ENCODE peak calls at places on chromosomes 12 and 14, in six cellular contexts. L, T, Z, X, C and E are unnamed samples.

GRCh38 chr14:29240046-29240445 is 473.5 kb downstream of the FOXG1 start:
- DNase-seq in Z (no peak), L (no peak), C (no peak), X (peak), T (peak), E (no peak)

GRCh38 chr12:90958995-90959394 is 4.0 kb upstream of the CCER1 start:
- DNase-seq in C (no peak), L (no peak), X (peak), Z (no peak), T (peak), E (no peak)

GRCh38 chr12:15151141-15152091 is 69.8 kb downstream of the RERG start:
- DNase-seq in T (no peak), L (no peak), Z (peak), X (peak), C (no peak), E (peak)

GRCh38 chr12:106078358-106079025 is 60.3 kb downstream of the NUAK1 start:
- DNase-seq in T (peak), C (peak), L (no peak), Z (no peak), X (peak), E (no peak)

GRCh38 chr14:68384881-68385280 is 408.0 kb downstream of the ZFP36L1 start:
- DNase-seq in X (no peak), C (no peak), T (no peak), Z (no peak), L (no peak), E (no peak)

GRCh38 chr14:98953544-98954346 is 318.3 kb downstream of the BCL11B start:
- DNase-seq in T (no peak), L (peak), Z (no peak), C (peak), X (no peak), E (no peak)

GRCh38 chr14:30034049-30034635 is 106.5 kb upstream of the PRKD1 start:
- DNase-seq in L (no peak), Z (peak), C (peak), X (no peak), T (peak), E (no peak)

GRCh38 chr14:75204106-75204505 is 27.7 kb upstream of the TMED10 start:
- DNase-seq in T (no peak), C (no peak), L (no peak), X (peak), Z (no peak), E (no peak)

GRCh38 chr12:27355979-27356378 is 23.3 kb downstream of the BMAL2 start:
- DNase-seq in L (no peak), Z (no peak), C (no peak), X (no peak), T (peak), E (no peak)

GRCh38 chr12:96103067-96103650 is 67.8 kb upstream of the LTA4H start:
- DNase-seq in Z (no peak), L (no peak), T (no peak), X (no peak), C (no peak), E (no peak)

GRCh38 chr14:86481105-86481504 is 951.2 kb downstream of the FLRT2 start:
- DNase-seq in Z (peak), X (peak), L (no peak), T (peak), C (no peak), E (no peak)

GRCh38 chr12:3988519-3989217 is 115.5 kb upstream of the PARP11 start:
- DNase-seq in C (no peak), Z (no peak), X (no peak), T (no peak), L (no peak), E (no peak)

GRCh38 chr14:52349731-52350130 is 35.6 kb downstream of the PTGER2 start:
- DNase-seq in T (no peak), C (no peak), Z (no peak), X (peak), L (no peak), E (no peak)

GRCh38 chr12:132321321-132322118 is 7.9 kb downstream of the GALNT9 start:
- DNase-seq in T (no peak), Z (no peak), L (no peak), C (no peak), X (no peak), E (no peak)

DNA sequence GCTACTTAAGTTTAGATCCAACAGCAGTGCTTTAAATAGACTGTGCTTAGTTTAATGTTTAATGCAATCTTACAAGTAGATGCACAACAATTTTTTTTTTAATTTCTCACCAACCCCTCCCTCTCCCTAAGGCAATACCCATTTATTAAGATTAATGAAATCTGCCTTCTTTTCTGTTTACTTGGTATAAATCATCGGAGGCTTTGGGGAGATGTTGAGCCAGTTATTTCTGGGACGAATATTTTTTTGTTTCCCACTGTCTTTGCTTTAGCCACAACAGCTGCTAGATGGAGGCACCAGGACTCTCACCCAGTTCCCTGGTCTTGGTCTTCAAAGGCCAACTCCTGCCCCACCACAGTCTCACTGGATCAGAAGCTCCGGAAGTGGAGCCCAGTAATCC is 113.4 kb downstream of the PLXNC1 start:
- DNase-seq in C (no peak), T (no peak), X (no peak), Z (no peak), L (no peak), E (no peak)
- H3K9ac ChIP-seq in C (no peak), T (peak), X (peak), Z (no peak), L (no peak), E (no peak)

DNA sequence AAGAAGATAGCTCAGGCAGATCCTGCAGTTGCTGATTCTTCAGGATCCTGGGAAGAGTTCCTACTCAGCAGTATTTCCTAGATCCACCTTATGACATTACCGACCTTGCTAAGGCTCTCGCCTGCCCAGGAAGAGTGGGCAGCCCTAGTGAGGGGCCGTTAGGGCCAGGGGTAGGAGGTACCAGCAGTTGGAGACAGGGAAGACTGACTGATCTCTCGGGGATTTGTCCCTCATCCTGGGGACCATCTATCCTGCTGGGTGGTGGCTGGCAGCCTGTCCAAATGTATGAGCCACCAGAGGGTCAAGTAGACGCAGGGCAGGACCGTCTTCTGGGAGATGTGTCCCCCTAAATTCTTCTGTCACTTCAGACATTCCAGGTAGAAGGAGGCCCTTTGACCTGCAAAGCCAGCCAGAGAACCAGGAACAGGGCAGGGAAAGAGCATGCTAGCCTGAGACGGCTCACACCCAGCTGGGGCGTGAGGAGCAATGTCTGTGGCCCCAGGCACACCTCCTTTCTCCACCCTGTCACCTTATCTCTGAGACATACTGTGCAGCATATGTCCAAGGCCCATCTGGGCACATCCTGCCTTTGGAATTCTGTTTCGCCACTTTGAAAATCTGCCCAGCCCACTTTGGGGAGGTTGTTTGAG is 72.8 kb upstream of the CAPRIN2 start:
- DNase-seq in X (no peak), C (peak), Z (peak), T (no peak), L (peak), E (no peak)
- H2BK15ac ChIP-seq in X (no peak), C (no peak), Z (no peak), T (no peak), L (no peak), E (no peak)

GRCh38 chr12:31315089-31315725 is 10.7 kb downstream of the SINHCAF start:
- DNase-seq in C (no peak), L (no peak), Z (no peak), T (no peak), X (peak), E (no peak)
- H3K4me2 ChIP-seq in C (no peak), L (peak), Z (no peak), T (no peak), X (no peak), E (no peak)

GRCh38 chr12:110677206-110677911 is 11.6 kb downstream of the HVCN1 start:
- DNase-seq in C (no peak), X (peak), L (no peak), T (no peak), Z (peak), E (no peak)

GRCh38 chr12:110680032-110680431 is 8.9 kb downstream of the HVCN1 start:
- DNase-seq in T (no peak), Z (no peak), X (no peak), L (no peak), C (no peak), E (no peak)

GRCh38 chr12:110679201-110679600 is 9.7 kb downstream of the HVCN1 start:
- DNase-seq in L (no peak), C (no peak), X (no peak), T (no peak), Z (no peak), E (no peak)

GRCh38 chr12:110676171-110676570 is 12.7 kb downstream of the HVCN1 start:
- DNase-seq in Z (no peak), C (no peak), T (no peak), X (no peak), L (no peak), E (no peak)

GRCh38 chr12:110677982-110678381 is 10.9 kb downstream of the HVCN1 start:
- DNase-seq in T (no peak), L (no peak), Z (no peak), X (no peak), C (no peak), E (no peak)
- H3K9ac ChIP-seq in T (no peak), L (no peak), Z (no peak), X (no peak), C (no peak), E (no peak)